ENCODE peak calls at places on chromosomes 2 and 18, in five cellular contexts. I is CD4-positive, alpha-beta T cell; T is stimulated activated CD4-positive, alpha-beta T cell treated with anti-CD3 and anti-CD28 coated beads, Interleukin-1b, Interleukin-23, amount 100 ng/mL, for 24 hours; J is NCI-H2171 treated with DMSO at 0.1 percent for 48 hours; N is posterior cingulate gyrus. B is an unnamed sample.

GRCh38 chr2:138274421-138275291 is 226.9 kb upstream of the SPOPL start:
- DNase-seq in I (no peak), T (no peak), J (no peak), N (no peak), B (no peak)

GRCh38 chr2:72744049-72744448 is 81.8 kb downstream of the EXOC6B start:
- DNase-seq in I (no peak), T (no peak), J (no peak), N (no peak), B (no peak)

GRCh38 chr18:6396843-6397242 is 17.9 kb downstream of the L3MBTL4 start:
- DNase-seq in I (no peak), T (no peak), J (no peak), N (no peak), B (no peak)

GRCh38 chr2:9941996-9942390 is 9.5 kb upstream of the GRHL1 start:
- DNase-seq in I (no peak), T (no peak), J (no peak), N (no peak), B (no peak)

GRCh38 chr2:177289824-177290632 is 25.5 kb upstream of the NFE2L2 start:
- DNase-seq in I (no peak), T (no peak), J (no peak), N (no peak), B (no peak)

GRCh38 chr2:240401781-240402551 is 33.5 kb upstream of the GPC1 start:
- DNase-seq in I (no peak), T (no peak), J (no peak), N (peak), B (no peak)

GRCh38 chr2:134540954-134541353 is 177.8 kb downstream of the TMEM163 start:
- DNase-seq in I (no peak), T (no peak), J (no peak), N (no peak), B (no peak)

GRCh38 chr2:122236152-122236892 is 480.9 kb downstream of the TSN start:
- DNase-seq in I (no peak), T (no peak), J (peak), N (no peak), B (no peak)

GRCh38 chr2:125341353-125341752 is 1314.6 kb upstream of the GYPC start:
- DNase-seq in I (no peak), T (no peak), J (no peak), N (no peak), B (no peak)

GRCh38 chr18:812673-813404 is 797 bp upstream of the YES1 start:
- DNase-seq in I (peak), T (peak), J (no peak), N (no peak), B (peak)

GRCh38 chr2:218959761-218960195 is 312 bp downstream of the CDK5R2 start:
- DNase-seq in I (no peak), T (no peak), J (peak), N (peak), B (peak)

GRCh38 chr2:101295895-101296294 is 12.6 kb downstream of the RNF149 start:
- DNase-seq in I (no peak), T (no peak), J (no peak), N (no peak), B (no peak)

GRCh38 chr2:120874876-120875275 is 139.2 kb downstream of the GLI2 start:
- DNase-seq in I (no peak), T (no peak), J (no peak), N (peak), B (no peak)

GRCh38 chr18:48419268-48420022 is 10.3 kb upstream of the ZBTB7C start:
- DNase-seq in I (no peak), T (no peak), J (no peak), N (no peak), B (peak)

GRCh38 chr18:57666818-57667497 is 45.3 kb upstream of the NARS1 start:
- DNase-seq in I (no peak), T (no peak), J (no peak), N (no peak), B (no peak)

GRCh38 chr2:218904176-218904575 is 23.5 kb downstream of the WNT10A start:
- DNase-seq in I (no peak), T (no peak), J (no peak), N (no peak), B (no peak)

B was measured in NCI-H82.